ENCODE peak calls at places on chromosomes 5 and 9, in seven cellular contexts. I, T, F, S, R, C and L are unnamed samples.

GRCh38 chr9:19028835-19029451 is 4.1 kb downstream of the SAXO1 start:
- DNase-seq in R (peak), I (no peak), C (no peak), T (no peak), S (peak), F (peak), L (peak)

GRCh38 chr5:148708854-148709253 is 54.5 kb upstream of the HTR4 start:
- DNase-seq in T (no peak), S (no peak), I (no peak), R (no peak), C (no peak), F (no peak), L (no peak)

GRCh38 chr9:133370680-133371079 is 5.2 kb downstream of the SURF4 start:
- DNase-seq in F (no peak), T (peak), S (no peak), C (no peak), I (peak), R (no peak), L (peak)

GRCh38 chr9:85610074-85610855 is 131.5 kb downstream of the AGTPBP1 start:
- DNase-seq in C (no peak), S (peak), F (peak), T (peak), R (peak), I (no peak), L (peak)

GRCh38 chr5:81708889-81709288 is 42.0 kb downstream of the SSBP2 start:
- DNase-seq in I (no peak), C (no peak), F (no peak), R (no peak), S (no peak), T (no peak), L (no peak)

GRCh38 chr5:32916648-32917047 is 205.5 kb downstream of the NPR3 start:
- DNase-seq in T (no peak), F (no peak), C (no peak), I (no peak), S (no peak), R (peak), L (no peak)

GRCh38 chr9:134375011-134375390 is 48.7 kb downstream of the RXRA start:
- DNase-seq in F (no peak), R (peak), S (no peak), C (no peak), T (no peak), I (no peak), L (no peak)

GRCh38 chr5:132003170-132003744 is 8.2 kb downstream of the ACSL6 start:
- DNase-seq in T (no peak), F (no peak), C (peak), I (no peak), S (no peak), R (peak), L (no peak)

GRCh38 chr9:69047331-69047730 is 11.8 kb downstream of the FXN start:
- DNase-seq in R (no peak), I (no peak), F (no peak), C (no peak), S (no peak), T (no peak), L (no peak)

GRCh38 chr9:126857261-126857960 is 3.0 kb upstream of the ZBTB34 start:
- DNase-seq in S (no peak), T (no peak), C (no peak), F (no peak), R (peak), I (no peak), L (no peak)

GRCh38 chr5:40486437-40487270 is 193.1 kb upstream of the PTGER4 start:
- DNase-seq in R (peak), I (no peak), F (no peak), C (no peak), T (peak), S (peak), L (peak)

GRCh38 chr5:72436796-72437471 is 70.3 kb downstream of the ZNF366 start:
- DNase-seq in F (no peak), C (no peak), T (no peak), R (peak), I (no peak), S (no peak), L (no peak)

GRCh38 chr5:2303391-2304100 is 420.8 kb upstream of the IRX4 start:
- DNase-seq in I (no peak), R (no peak), T (no peak), F (no peak), C (no peak), S (no peak), L (no peak)

GRCh38 chr9:131310833-131311554 is 21.5 kb downstream of the PLPP7 start:
- DNase-seq in T (peak), S (no peak), R (no peak), C (no peak), I (peak), F (no peak), L (peak)

GRCh38 chr9:128174062-128174461 is 14.0 kb downstream of the BBLN start:
- DNase-seq in S (no peak), C (no peak), R (no peak), I (no peak), F (no peak), T (no peak), L (no peak)

GRCh38 chr5:73369283-73369682 is 79.3 kb downstream of the FOXD1 start:
- DNase-seq in F (peak), R (no peak), S (no peak), I (no peak), C (no peak), T (no peak), L (no peak)

GRCh38 chr5:158387499-158387898 is 528.6 kb upstream of the CLINT1 start:
- DNase-seq in R (no peak), I (no peak), C (no peak), T (no peak), F (no peak), S (no peak), L (no peak)

GRCh38 chr9:30065888-30066287 is 2318.6 kb upstream of the ACO1 start:
- DNase-seq in I (no peak), R (no peak), C (no peak), F (no peak), S (no peak), T (no peak), L (no peak)